ENCODE peak calls at places on chromosomes 1 and 21, in ten cellular contexts. L is cardiac muscle cell, P is iPS DF 6.9, Y is lung, E is left lung, T is heart left ventricle, I is left ventricle myocardium inferior, D is IMR-90, C is trophoblast cell, H is Caco-2. X is an unnamed sample. For H3K36me3, H3K27me3 and H3K4me1, the result is how much of the 10 kb centered on the place peaks cover.

GRCh38 chr1:223682502-223682901 is 17.0 kb upstream of the CAPN8 start:
- DNase-seq in L (no peak), P (no peak), Y (no peak), E (no peak), T (no peak), I (no peak), D (no peak), C (no peak), H (no peak), X (no peak)

GRCh38 chr21:38741976-38742309 is 63.8 kb upstream of the ETS2 start:
- DNase-seq in L (no peak), P (no peak), Y (no peak), E (no peak), T (no peak), I (no peak), D (no peak), C (peak), H (no peak), X (no peak)

GRCh38 chr21:26148834-26149354 is 21.7 kb downstream of the APP start:
- DNase-seq in L (no peak), P (no peak), Y (no peak), E (no peak), T (no peak), I (no peak), D (peak), C (no peak), H (no peak), X (no peak)

GRCh38 chr1:189434461-189434860 is 1043.2 kb downstream of the BRINP3 start:
- DNase-seq in L (no peak), P (no peak), Y (no peak), E (no peak), T (no peak), I (no peak), D (peak), C (no peak), H (no peak), X (no peak)

GRCh38 chr1:17531682-17532487 is 7.6 kb upstream of the ARHGEF10L start:
- DNase-seq in L (peak), P (no peak), Y (no peak), E (no peak), T (peak), I (peak), D (no peak), C (no peak), H (no peak), X (peak)

GRCh38 chr21:28240586-28240985 is 752.1 kb downstream of the LTN1 start:
- DNase-seq in L (no peak), P (no peak), Y (no peak), E (no peak), T (no peak), I (no peak), D (peak), C (no peak), H (no peak), X (no peak)

GRCh38 chr1:18191037-18191867 is 83.7 kb downstream of the IGSF21 start:
- DNase-seq in L (no peak), P (no peak), Y (no peak), E (no peak), T (no peak), I (no peak), D (no peak), C (no peak), H (no peak), X (no peak)

GRCh38 chr1:117077267-117077666 is 17.1 kb downstream of the TTF2 start:
- DNase-seq in L (no peak), P (no peak), Y (no peak), E (no peak), T (no peak), I (no peak), D (peak), C (no peak), H (no peak), X (no peak)

GRCh38 chr1:198638894-198639319 is at the start of gene PTPRC:
- DNase-seq in L (no peak), P (no peak), Y (no peak), E (no peak), T (no peak), I (no peak), D (no peak), C (no peak), H (no peak), X (no peak)

GRCh38 chr1:11152755-11153154 is 36.4 kb upstream of the ANGPTL7 start:
- DNase-seq in L (no peak), P (no peak), Y (no peak), E (no peak), T (no peak), I (no peak), D (no peak), C (no peak), H (no peak), X (no peak)

GRCh38 chr1:85846706-85847105 is 138.5 kb upstream of the ZNHIT6 start:
- DNase-seq in L (no peak), P (no peak), Y (no peak), E (no peak), T (no peak), I (no peak), D (no peak), C (peak), H (no peak), X (peak)

GRCh38 chr21:45305831-45306230 is 18.1 kb upstream of the POFUT2 start:
- DNase-seq in L (no peak), P (no peak), Y (no peak), E (no peak), T (peak), I (peak), D (no peak), C (no peak), H (no peak), X (no peak)

GRCh38 chr1:160018900-160019299 is 12.9 kb downstream of the PIGM start:
- DNase-seq in L (no peak), P (no peak), Y (no peak), E (no peak), T (no peak), I (no peak), D (peak), C (peak), H (no peak), X (no peak)

GRCh38 chr1:21818661-21819060 is 6.6 kb downstream of the LDLRAD2 start:
- DNase-seq in L (peak), P (peak), Y (no peak), E (no peak), T (peak), I (peak), D (no peak), C (peak), H (peak), X (peak)

GRCh38 chr1:88736633-88737248 is 52.7 kb downstream of the PKN2 start:
- DNase-seq in L (no peak), P (peak), Y (no peak), E (no peak), T (no peak), I (no peak), D (peak), C (peak), H (peak), X (peak)

DNA sequence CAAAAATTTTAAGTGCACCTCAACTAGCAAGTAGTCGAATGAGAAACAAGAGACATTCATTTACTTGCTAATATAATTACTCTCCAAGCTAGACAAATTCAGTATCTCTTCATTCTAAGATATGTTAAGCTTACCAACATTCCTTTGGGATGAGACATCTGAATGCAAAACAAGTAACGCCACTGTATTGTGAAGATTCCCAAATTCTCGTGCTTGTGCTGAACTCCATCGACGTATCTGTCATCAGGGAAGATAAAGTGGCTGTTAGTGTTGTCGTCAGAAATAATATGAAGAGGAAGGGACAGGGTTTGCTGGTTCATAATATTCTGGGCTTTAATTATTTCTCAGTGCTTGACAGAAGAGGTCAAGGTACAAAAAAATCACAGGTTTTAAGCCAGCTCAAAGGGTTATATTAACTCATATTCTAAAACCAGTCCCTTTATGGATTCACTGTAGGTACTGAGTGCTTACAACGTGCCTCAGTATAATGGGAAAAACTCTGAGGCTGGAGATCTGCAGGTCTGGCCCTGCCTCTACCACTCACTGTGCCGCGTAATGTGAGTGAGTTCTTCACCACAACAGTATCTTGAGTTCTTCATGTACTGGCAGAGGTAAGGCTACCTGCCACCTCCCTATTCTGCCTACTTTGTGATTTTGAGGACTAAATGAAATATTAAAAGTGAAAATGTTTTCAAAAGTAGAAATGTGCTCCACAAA is 42.0 kb downstream of the PCSK9 start:
- DNase-seq in L (no peak), P (no peak), Y (no peak), E (no peak), T (no peak), I (no peak), D (peak), C (no peak), H (no peak), X (no peak)
- H3K36me3 ChIP-seq in L (half or more), P (under half), Y (under half), E (half or more), T (under half), I (half or more), D (under half), C (under half), H (under half), X (half or more)

GRCh38 chr1:41368384-41368783 is 7.2 kb downstream of the FOXO6 start:
- DNase-seq in L (no peak), P (no peak), Y (no peak), E (no peak), T (no peak), I (no peak), D (no peak), C (no peak), H (no peak), X (no peak)

GRCh38 chr1:41366428-41367101 is 5.3 kb downstream of the FOXO6 start:
- DNase-seq in L (peak), P (no peak), Y (no peak), E (no peak), T (no peak), I (no peak), D (no peak), C (no peak), H (no peak), X (no peak)

GRCh38 chr1:41365772-41366427 is 4.7 kb downstream of the FOXO6 start:
- DNase-seq in L (peak), P (no peak), Y (no peak), E (no peak), T (peak), I (no peak), D (no peak), C (no peak), H (no peak), X (no peak)

GRCh38 chr1:41368801-41369200 is 7.6 kb downstream of the FOXO6 start:
- DNase-seq in L (no peak), P (no peak), Y (no peak), E (no peak), T (no peak), I (no peak), D (no peak), C (peak), H (no peak), X (no peak)

GRCh38 chr1:41367102-41367537 is 5.9 kb downstream of the FOXO6 start:
- DNase-seq in L (no peak), P (no peak), Y (no peak), E (no peak), T (no peak), I (no peak), D (no peak), C (no peak), H (no peak), X (no peak)
- H3K27me3 ChIP-seq in L (under half), P (under half), Y (under half), E (under half), T (under half), I (under half), D (half or more), C (under half), H (under half), X (under half)

GRCh38 chr21:42527489-42528158 is 14.0 kb downstream of the SLC37A1 start:
- DNase-seq in L (no peak), P (no peak), Y (no peak), E (no peak), T (no peak), I (no peak), D (no peak), C (no peak), H (no peak), X (no peak)

GRCh38 chr21:42527127-42527488 is 13.5 kb downstream of the SLC37A1 start:
- DNase-seq in L (no peak), P (no peak), Y (no peak), E (peak), T (no peak), I (no peak), D (no peak), C (no peak), H (no peak), X (no peak)

GRCh38 chr21:42525676-42526378 is 12.2 kb downstream of the SLC37A1 start:
- DNase-seq in L (no peak), P (no peak), Y (no peak), E (no peak), T (no peak), I (no peak), D (no peak), C (peak), H (no peak), X (no peak)

GRCh38 chr21:42525228-42525604 is 11.6 kb downstream of the SLC37A1 start:
- DNase-seq in L (no peak), P (no peak), Y (no peak), E (no peak), T (no peak), I (no peak), D (peak), C (peak), H (no peak), X (no peak)

DNA sequence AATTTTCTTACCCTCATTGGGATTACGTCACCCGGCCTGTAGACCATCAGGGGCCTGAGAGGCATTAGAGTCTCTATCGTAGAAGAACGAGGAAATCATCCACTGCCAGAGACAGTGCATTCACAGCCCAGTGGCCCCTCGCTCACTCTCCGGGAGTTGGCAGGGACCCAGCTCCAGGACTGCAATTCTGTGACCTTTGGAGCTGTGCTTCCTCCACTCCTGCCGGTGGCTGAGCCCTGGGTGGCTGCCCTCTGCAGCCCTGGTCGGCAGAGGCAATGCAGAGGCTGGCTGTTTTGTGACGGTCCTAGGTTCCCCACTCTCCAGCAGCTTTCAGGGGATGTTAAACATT is 12.7 kb downstream of the SLC37A1 start:
- DNase-seq in L (peak), P (no peak), Y (no peak), E (no peak), T (peak), I (peak), D (no peak), C (peak), H (no peak), X (no peak)
- H3K4me1 ChIP-seq in L (under half), P (under half), Y (under half), E (half or more), T (under half), I (under half), D (under half), C (under half), H (under half), X (under half)

DNA sequence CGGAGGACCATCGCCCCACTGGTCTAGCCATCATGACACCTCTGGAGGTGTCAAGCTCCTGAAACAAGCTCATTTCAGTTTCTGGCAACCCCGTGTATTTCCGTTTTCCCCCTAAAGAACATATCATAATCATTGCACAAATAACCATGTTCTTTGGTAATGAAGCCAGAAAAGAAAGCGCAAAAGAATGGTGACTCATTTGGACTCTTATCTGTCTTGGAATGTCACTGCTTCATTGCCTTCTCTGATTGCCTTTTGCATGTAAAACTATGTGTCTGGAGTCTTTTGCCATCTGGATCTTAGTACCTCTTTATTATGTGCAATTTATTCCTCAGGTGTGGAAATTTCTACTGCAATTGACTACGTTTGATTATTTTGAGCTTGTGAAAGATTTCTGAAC is 110.5 kb downstream of the COLGALT2 start:
- DNase-seq in L (no peak), P (no peak), Y (no peak), E (no peak), T (no peak), I (no peak), D (peak), C (no peak), H (no peak), X (no peak)
- H3K36me3 ChIP-seq in L (under half), P (under half), Y (under half), E (half or more), T (under half), I (half or more), D (under half), C (under half), H (under half), X (under half)

DNA sequence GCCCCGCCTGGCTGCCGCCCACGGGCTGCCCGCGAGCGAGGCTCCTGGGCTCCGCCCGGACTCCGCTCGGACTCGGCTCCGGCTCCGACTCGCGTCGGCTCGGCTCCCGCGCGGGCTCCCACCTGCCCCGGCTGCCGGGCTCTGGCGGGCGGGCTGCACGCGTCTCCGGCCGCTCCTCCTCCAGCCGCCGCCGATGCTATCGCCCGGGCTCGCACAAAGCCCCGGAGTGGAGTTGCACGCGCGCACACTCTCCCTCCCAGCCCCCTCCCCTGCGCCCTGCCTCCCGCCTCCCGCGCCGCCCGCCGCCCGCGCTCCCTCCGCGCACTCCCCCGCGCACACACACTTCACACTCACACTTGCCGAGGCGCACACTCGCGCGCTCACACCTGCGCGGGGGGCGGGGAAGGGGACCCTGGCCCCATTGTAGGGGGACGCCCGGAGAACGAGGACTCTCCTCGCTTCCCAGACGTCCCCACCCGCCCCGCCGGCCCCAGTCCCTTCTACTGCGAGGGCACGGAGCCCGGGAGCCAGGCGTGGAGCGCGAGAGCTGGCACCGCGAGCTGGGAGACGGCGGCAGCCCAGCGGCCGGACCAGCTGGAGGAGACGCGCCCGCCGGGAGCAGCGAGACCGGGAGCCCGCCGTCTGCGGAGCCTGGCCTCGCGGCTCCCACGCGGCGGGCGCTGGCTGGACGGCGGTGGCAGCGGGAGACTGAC is at the start of gene GRIK3:
- DNase-seq in L (peak), P (no peak), Y (no peak), E (no peak), T (no peak), I (no peak), D (no peak), C (no peak), H (no peak), X (no peak)
- H3K27me3 ChIP-seq in L (half or more), P (under half), Y (under half), E (half or more), T (half or more), I (half or more), D (under half), C (half or more), H (under half), X (under half)

GRCh38 chr1:202165942-202166843 is 5.8 kb upstream of the PTPN7 start:
- DNase-seq in L (no peak), P (no peak), Y (no peak), E (peak), T (no peak), I (no peak), D (peak), C (no peak), H (no peak), X (no peak)
- H3K4me1 ChIP-seq in L (under half), P (under half), Y (under half), E (under half), T (under half), I (under half), D (under half), C (under half), H (under half), X (under half)

GRCh38 chr21:43681650-43682049 is 22.3 kb downstream of the RRP1B start:
- DNase-seq in L (no peak), P (no peak), Y (no peak), E (no peak), T (no peak), I (no peak), D (no peak), C (no peak), H (no peak), X (no peak)

GRCh38 chr21:43676391-43676790 is 17.0 kb downstream of the RRP1B start:
- DNase-seq in L (no peak), P (no peak), Y (no peak), E (no peak), T (no peak), I (no peak), D (no peak), C (no peak), H (no peak), X (no peak)

GRCh38 chr21:43679951-43680350 is 20.6 kb downstream of the RRP1B start:
- DNase-seq in L (no peak), P (no peak), Y (no peak), E (no peak), T (no peak), I (no peak), D (no peak), C (no peak), H (no peak), X (no peak)

GRCh38 chr21:43669828-43670605 is 10.7 kb downstream of the RRP1B start:
- DNase-seq in L (no peak), P (no peak), Y (no peak), E (no peak), T (no peak), I (no peak), D (no peak), C (no peak), H (no peak), X (no peak)

DNA sequence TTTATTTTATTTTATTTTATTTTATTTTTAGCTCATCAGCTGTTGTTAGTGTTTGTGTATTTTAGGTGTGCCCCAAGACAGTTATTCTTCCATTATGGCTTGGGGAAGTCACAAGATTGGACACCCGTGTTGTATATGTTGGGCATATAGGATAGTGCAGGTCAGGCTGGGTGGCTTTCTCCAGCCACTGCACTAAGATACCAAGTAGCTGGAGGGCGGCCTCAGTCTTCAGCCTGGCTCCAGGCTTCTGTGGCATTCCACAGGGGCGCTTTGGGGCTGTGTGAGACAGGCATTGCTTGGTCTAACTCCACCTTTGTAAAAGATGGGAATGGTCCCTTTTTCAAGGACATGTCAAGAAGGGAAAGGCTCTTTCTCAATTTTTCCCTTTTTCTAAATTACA is 16.5 kb downstream of the RRP1B start:
- DNase-seq in L (no peak), P (no peak), Y (no peak), E (no peak), T (no peak), I (no peak), D (no peak), C (no peak), H (no peak), X (no peak)
- H3K36me3 ChIP-seq in L (under half), P (under half), Y (under half), E (half or more), T (under half), I (half or more), D (under half), C (under half), H (under half), X (half or more)

DNA sequence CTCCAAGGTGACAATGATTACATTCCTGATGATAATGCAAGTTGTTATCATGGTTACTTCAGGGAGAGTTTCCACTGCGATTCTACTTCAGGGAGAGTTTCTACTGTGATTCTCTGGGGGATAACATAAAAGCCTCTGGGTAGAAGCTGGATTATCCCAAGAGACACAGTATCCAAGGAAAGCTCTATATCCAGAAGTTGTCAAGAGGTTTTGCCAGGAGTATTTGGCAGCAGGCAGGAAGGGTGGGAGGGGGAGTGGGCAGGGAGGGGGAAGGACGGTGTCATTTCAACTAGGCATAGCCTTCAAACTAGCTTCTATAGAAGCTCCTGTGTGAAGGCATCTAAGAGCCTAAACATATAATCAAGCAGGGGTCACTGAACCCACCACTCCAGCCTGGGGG is 15.0 kb upstream of the SMIM12 start:
- DNase-seq in L (no peak), P (no peak), Y (no peak), E (no peak), T (no peak), I (no peak), D (no peak), C (no peak), H (no peak), X (no peak)
- H3K27me3 ChIP-seq in L (under half), P (under half), Y (under half), E (under half), T (half or more), I (half or more), D (under half), C (under half), H (under half), X (under half)

GRCh38 chr1:3390291-3390690 is 64.2 kb upstream of the ARHGEF16 start:
- DNase-seq in L (no peak), P (no peak), Y (no peak), E (no peak), T (no peak), I (no peak), D (no peak), C (no peak), H (no peak), X (no peak)
- H3K4me1 ChIP-seq in L (under half), P (under half), Y (under half), E (under half), T (under half), I (under half), D (under half), C (under half), H (under half), X (under half)

X was measured in HAP-1.